ENCODE peak calls at places on chromosomes 11 and 22, in nine cellular contexts. J, I, N, R, L, Y, D, H and M are unnamed samples.

GRCh38 chr11:14583252-14584105 is 60.1 kb upstream of the PDE3B start:
- DNase-seq in N (no peak), D (no peak), R (peak), Y (no peak), I (peak), H (no peak), J (no peak), L (no peak), M (no peak)

GRCh38 chr11:6418958-6419611 is at the start of gene APBB1:
- DNase-seq in D (peak), N (peak), L (peak), J (no peak), H (peak), R (peak), Y (peak), I (peak), M (no peak)

GRCh38 chr11:16166571-16166970 is 189.8 kb downstream of the SOX6 start:
- DNase-seq in H (no peak), I (no peak), R (no peak), L (no peak), J (no peak), D (no peak), Y (no peak), N (no peak), M (no peak)

GRCh38 chr11:95912902-95913560 is 10.9 kb downstream of the MTMR2 start:
- DNase-seq in H (no peak), Y (no peak), N (peak), I (no peak), D (peak), J (no peak), L (no peak), R (no peak), M (no peak)

GRCh38 chr11:17186932-17187692 is 20.7 kb downstream of the PIK3C2A start:
- DNase-seq in N (no peak), L (no peak), Y (no peak), R (no peak), I (no peak), D (no peak), H (no peak), J (no peak), M (no peak)

GRCh38 chr11:117144477-117145392 is 648 bp downstream of the PAFAH1B2 start:
- DNase-seq in D (peak), L (peak), R (peak), H (peak), I (peak), N (peak), Y (peak), J (no peak), M (peak)

GRCh38 chr22:42314709-42315391 is 44.4 kb upstream of the TCF20 start:
- DNase-seq in R (no peak), N (no peak), Y (no peak), H (no peak), D (no peak), L (no peak), I (no peak), J (no peak), M (no peak)

GRCh38 chr22:19066531-19067271 is 55.5 kb downstream of the DGCR2 start:
- DNase-seq in I (no peak), N (peak), J (no peak), R (no peak), D (peak), H (no peak), L (peak), Y (no peak), M (no peak)

GRCh38 chr11:35605691-35606090 is 12.6 kb upstream of the FJX1 start:
- DNase-seq in J (no peak), H (no peak), I (peak), D (peak), L (no peak), N (peak), Y (no peak), R (no peak), M (no peak)

GRCh38 chr22:19571995-19572394 is 47.8 kb upstream of the CLDN5 start:
- DNase-seq in H (no peak), D (no peak), R (no peak), J (no peak), Y (no peak), N (no peak), L (no peak), I (peak), M (no peak)

GRCh38 chr22:49562685-49563249 is 264.9 kb downstream of the BRD1 start:
- DNase-seq in N (no peak), D (no peak), L (no peak), Y (no peak), I (no peak), H (no peak), R (no peak), J (no peak), M (no peak)

GRCh38 chr11:131894615-131895544 is 524.5 kb downstream of the NTM start:
- DNase-seq in D (no peak), J (no peak), R (no peak), L (no peak), N (no peak), I (no peak), H (no peak), Y (no peak), M (no peak)

GRCh38 chr11:44329472-44330230 is 19.7 kb upstream of the ALX4 start:
- DNase-seq in N (no peak), H (no peak), D (no peak), Y (no peak), J (no peak), I (no peak), L (no peak), R (no peak), M (no peak)

GRCh38 chr11:102560555-102561011 is 30.0 kb upstream of the MMP7 start:
- DNase-seq in D (peak), N (peak), J (no peak), L (no peak), Y (no peak), I (no peak), R (no peak), H (peak), M (no peak)

GRCh38 chr11:14537134-14537599 is 17.0 kb upstream of the PSMA1 start:
- DNase-seq in J (no peak), L (no peak), Y (peak), D (peak), N (peak), H (peak), R (no peak), I (no peak), M (no peak)

GRCh38 chr22:42313804-42314581 is 43.5 kb upstream of the TCF20 start:
- DNase-seq in D (no peak), H (no peak), L (no peak), Y (peak), R (peak), I (no peak), N (peak), J (peak), M (no peak)

GRCh38 chr22:22103078-22103593 is 120.5 kb upstream of the TOP3B start:
- DNase-seq in L (no peak), R (peak), N (peak), Y (no peak), H (peak), D (peak), I (no peak), J (peak), M (no peak)

GRCh38 chr11:118694185-118694584 is 14.7 kb upstream of the TREH start:
- DNase-seq in H (no peak), Y (no peak), N (no peak), J (no peak), R (no peak), D (no peak), L (no peak), I (no peak), M (no peak)

GRCh38 chr11:66542362-66542761 is 3.5 kb downstream of the ZDHHC24 start:
- DNase-seq in I (no peak), H (no peak), L (no peak), D (no peak), J (no peak), N (peak), Y (no peak), R (no peak), M (no peak)

GRCh38 chr11:36312593-36312990 is 16.5 kb downstream of the PRR5L start:
- DNase-seq in J (no peak), D (peak), I (peak), H (no peak), R (no peak), L (no peak), N (peak), Y (no peak), M (no peak)

GRCh38 chr22:50189184-50189848 is 3.6 kb downstream of the TRABD start:
- DNase-seq in J (no peak), I (no peak), R (no peak), Y (no peak), D (no peak), H (no peak), N (no peak), L (no peak), M (peak)

GRCh38 chr11:68213135-68213515 is at the start of gene KMT5B:
- DNase-seq in I (peak), D (no peak), H (no peak), N (peak), R (peak), J (peak), Y (no peak), L (peak), M (no peak)

GRCh38 chr11:113796663-113797259 is 17.2 kb downstream of the CLDN25 start:
- DNase-seq in I (no peak), L (no peak), D (peak), J (peak), Y (peak), N (peak), R (no peak), H (peak), M (no peak)

GRCh38 chr22:43110444-43110926 is at the start of gene BIK:
- DNase-seq in D (no peak), H (peak), L (no peak), N (peak), I (no peak), J (no peak), Y (peak), R (peak), M (peak)

GRCh38 chr11:2383823-2384722 is 7.0 kb downstream of the CD81 start:
- DNase-seq in I (no peak), R (no peak), D (no peak), L (no peak), H (no peak), N (peak), Y (no peak), J (no peak), M (no peak)

GRCh38 chr22:45882881-45883810 is 93.8 kb downstream of the WNT7B start:
- DNase-seq in H (no peak), N (no peak), Y (no peak), L (peak), I (no peak), J (no peak), R (no peak), D (no peak), M (peak)

GRCh38 chr11:19441752-19442553 is 201.2 kb upstream of the E2F8 start:
- DNase-seq in D (peak), L (no peak), J (peak), R (no peak), H (no peak), N (peak), I (peak), Y (peak), M (no peak)

GRCh38 chr11:3853935-3854659 is 1.4 kb upstream of the STIM1 start:
- DNase-seq in J (no peak), R (no peak), L (no peak), I (peak), N (no peak), Y (no peak), D (no peak), H (peak), M (peak)

GRCh38 chr11:1473786-1474185 is 12.8 kb downstream of the MOB2 start:
- DNase-seq in J (no peak), I (no peak), D (no peak), Y (no peak), N (no peak), L (peak), H (no peak), R (no peak), M (peak)

GRCh38 chr11:94794287-94795168 is 26.4 kb downstream of the AMOTL1 start:
- DNase-seq in R (no peak), J (peak), I (peak), N (peak), D (peak), Y (peak), L (peak), H (no peak), M (no peak)
- TF ChIP-seq CTCF in R (no peak), J (no peak), I (no peak), N (no peak), D (no peak), Y (no peak), L (no peak), H (no peak), M (no peak)

DNA sequence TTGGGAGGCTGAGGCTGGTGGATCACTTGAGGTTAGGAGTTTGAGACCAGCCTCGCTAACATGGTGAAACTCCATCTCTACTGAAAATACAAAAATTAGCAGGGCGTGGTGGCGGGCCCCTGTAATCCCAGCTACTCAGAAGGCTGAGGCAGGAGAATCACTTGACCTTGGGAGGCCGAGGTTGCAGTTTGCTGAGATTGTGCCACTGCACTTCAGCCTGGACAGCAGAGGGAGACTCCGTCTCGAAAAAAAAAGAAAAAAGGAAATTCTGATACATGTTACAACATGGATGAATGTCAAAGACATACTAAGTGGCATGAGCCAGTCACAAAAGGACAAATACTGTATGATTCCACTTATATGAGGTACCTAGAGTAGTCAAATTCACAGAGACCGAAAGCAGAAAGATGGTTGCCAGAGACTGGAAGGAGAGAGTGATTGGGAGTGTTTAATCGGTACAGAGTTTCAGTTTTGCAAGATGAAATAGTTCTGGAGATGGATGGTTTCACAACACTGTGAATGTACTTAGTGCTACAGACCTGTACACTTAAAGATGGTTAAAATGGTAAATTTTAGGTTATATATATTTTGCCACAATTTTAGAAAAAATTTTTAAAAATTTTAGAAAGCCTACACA is 92.3 kb downstream of the BLID start:
- DNase-seq in L (no peak), Y (peak), J (no peak), D (no peak), R (no peak), N (peak), H (no peak), I (no peak), M (no peak)
- TF ChIP-seq CTCF in L (peak), Y (no peak), J (peak), D (peak), R (no peak), N (peak), H (no peak), I (no peak), M (no peak)

DNA sequence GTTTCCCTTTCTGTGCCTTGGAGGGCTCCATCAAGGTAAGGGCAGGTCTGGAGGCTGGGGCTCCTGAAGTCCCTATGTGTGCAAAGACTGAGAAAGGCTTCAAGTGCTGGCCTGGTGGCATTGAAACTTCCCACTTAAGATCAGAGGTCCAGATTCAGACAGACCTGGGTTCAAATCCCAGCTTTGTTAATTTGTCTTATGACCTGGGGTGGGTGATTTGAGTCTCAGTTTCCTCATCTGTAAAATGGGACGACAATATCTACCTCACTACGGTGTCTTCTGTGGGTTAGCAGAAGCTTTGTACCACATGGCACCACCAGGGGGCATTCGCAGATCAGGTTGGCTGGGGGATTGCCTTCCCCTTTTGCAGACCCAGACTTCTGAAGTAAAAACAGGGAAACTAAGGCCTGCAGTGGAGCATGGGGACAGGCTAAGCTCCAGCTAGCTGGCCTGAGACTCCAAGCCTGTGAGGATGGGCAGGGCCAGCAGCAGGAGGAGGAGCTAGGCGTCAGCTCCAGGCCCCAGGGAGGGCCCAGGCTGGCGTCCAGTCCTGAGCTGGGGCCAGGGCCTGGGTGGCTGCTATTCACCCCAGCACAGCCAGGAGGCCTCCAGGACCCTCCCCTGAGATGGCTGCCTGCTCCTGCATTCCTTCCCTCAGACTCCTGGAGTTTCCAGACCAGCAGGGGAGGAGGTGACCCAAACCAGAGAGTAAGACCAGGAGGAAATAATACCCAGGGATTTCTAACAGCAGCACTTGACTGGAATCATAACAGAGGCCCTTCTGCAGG is 1.5 kb downstream of the CASTOR1 start:
- DNase-seq in I (peak), L (peak), R (peak), D (peak), J (peak), H (peak), Y (peak), N (peak), M (peak)
- TF ChIP-seq CTCF in I (peak), L (peak), R (peak), D (peak), J (peak), H (peak), Y (peak), N (peak), M (peak)

GRCh38 chr11:77198440-77198849 is 70.4 kb downstream of the MYO7A start:
- DNase-seq in L (peak), N (peak), D (no peak), Y (peak), J (peak), I (no peak), R (peak), H (peak), M (peak)
- TF ChIP-seq CTCF in L (no peak), N (peak), D (peak), Y (peak), J (peak), I (no peak), R (peak), H (peak), M (no peak)

GRCh38 chr11:75229466-75229865 is 11.1 kb upstream of the TPBGL start:
- DNase-seq in J (no peak), H (no peak), I (no peak), Y (no peak), L (no peak), N (no peak), R (no peak), D (no peak), M (peak)

GRCh38 chr11:75219869-75220268 is 20.7 kb upstream of the TPBGL start:
- DNase-seq in D (no peak), L (no peak), Y (no peak), J (no peak), H (no peak), N (no peak), I (no peak), R (no peak), M (no peak)

GRCh38 chr11:75225794-75226193 is 14.8 kb upstream of the TPBGL start:
- DNase-seq in L (no peak), H (no peak), I (no peak), J (no peak), Y (no peak), D (no peak), R (no peak), N (no peak), M (peak)

GRCh38 chr11:75223954-75224643 is 16.5 kb upstream of the TPBGL start:
- DNase-seq in Y (no peak), R (no peak), H (no peak), D (no peak), N (no peak), J (no peak), I (no peak), L (no peak), M (peak)
- TF ChIP-seq CTCF in Y (no peak), R (no peak), H (peak), D (no peak), N (no peak), J (peak), I (no peak), L (no peak), M (no peak)

GRCh38 chr11:111761056-111761455 is 5.1 kb downstream of the PPP2R1B start:
- DNase-seq in R (no peak), J (no peak), L (no peak), N (no peak), I (no peak), D (no peak), Y (no peak), H (no peak), M (no peak)

GRCh38 chr11:111764621-111765020 is 1.6 kb downstream of the PPP2R1B start:
- DNase-seq in N (peak), R (no peak), L (no peak), J (no peak), H (no peak), I (no peak), D (peak), Y (peak), M (no peak)

GRCh38 chr11:111765320-111765983 is 737 bp downstream of the PPP2R1B start:
- DNase-seq in I (no peak), L (no peak), Y (peak), D (no peak), H (no peak), R (peak), N (peak), J (no peak), M (no peak)

GRCh38 chr11:111762526-111762925 is 3.7 kb downstream of the PPP2R1B start:
- DNase-seq in N (no peak), I (no peak), L (no peak), R (no peak), H (no peak), J (no peak), Y (no peak), D (no peak), M (no peak)

GRCh38 chr11:111762981-111763643 is 3.1 kb downstream of the PPP2R1B start:
- DNase-seq in D (no peak), R (no peak), J (no peak), Y (no peak), N (peak), L (no peak), I (no peak), H (no peak), M (no peak)
- TF ChIP-seq CTCF in D (no peak), R (no peak), J (peak), Y (no peak), N (peak), L (no peak), I (no peak), H (no peak), M (no peak)

DNA sequence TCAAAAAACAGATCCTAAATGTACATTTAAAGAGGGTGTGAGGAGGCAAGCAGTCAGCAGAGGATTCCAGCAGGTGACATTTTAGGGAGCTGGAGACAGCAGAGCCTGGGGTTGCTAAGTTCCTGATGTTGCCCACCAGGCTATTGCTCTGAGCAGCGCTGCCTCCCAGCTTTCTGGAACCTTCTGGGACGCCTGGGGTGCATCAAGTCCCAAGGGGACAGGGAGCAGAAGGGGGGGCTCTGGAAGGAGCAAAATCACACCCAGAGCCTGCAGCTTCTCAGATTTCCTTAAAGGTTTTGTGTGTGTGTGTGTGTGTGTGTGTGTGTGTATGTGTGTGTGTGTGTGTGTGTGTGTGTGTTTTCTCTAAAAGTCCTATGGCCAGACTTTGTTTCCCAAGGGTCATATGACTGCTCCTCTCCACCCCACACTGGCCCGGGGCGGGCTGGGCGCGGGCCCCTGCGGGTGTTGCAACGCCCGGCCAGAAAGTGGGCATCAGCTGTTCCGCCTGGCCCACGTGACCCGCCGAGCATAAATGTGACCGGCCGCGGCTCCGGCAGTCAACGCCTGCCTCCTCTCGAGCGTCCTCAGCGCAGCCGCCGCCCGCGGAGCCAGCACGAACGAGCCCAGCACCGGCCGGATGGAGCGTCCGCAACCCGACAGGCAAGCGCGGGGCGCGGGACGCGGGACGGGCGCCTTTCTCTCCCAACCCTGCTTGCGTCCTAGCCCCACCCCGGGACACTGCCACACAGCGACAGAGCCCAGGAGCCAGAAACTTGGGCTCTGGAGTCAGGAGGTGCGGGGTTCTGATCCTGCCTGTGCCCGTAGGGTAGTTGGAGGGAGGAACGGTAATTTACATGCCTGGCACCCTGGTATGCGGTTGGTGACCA is at the start of gene HMOX1:
- DNase-seq in Y (peak), D (peak), L (peak), N (peak), I (peak), H (no peak), R (peak), J (peak), M (peak)
- TF ChIP-seq CTCF in Y (no peak), D (peak), L (no peak), N (no peak), I (no peak), H (no peak), R (no peak), J (peak), M (peak)